ENCODE peak calls at places on chromosome 10, in eight cellular contexts. D, Y, U, G, Z, L, Q and F are unnamed samples.

GRCh38 chr10:48782321-48782720 is 97.6 kb downstream of the WDFY4 start:
- DNase-seq in G (no peak), D (no peak), Q (no peak), Y (no peak), Z (no peak), U (no peak), L (no peak), F (no peak)

GRCh38 chr10:44993226-44993921 is 7.3 kb upstream of the ZNF22 start:
- DNase-seq in Z (no peak), Y (no peak), G (no peak), D (no peak), U (no peak), L (no peak), Q (no peak), F (no peak)

GRCh38 chr10:119783665-119784027 is 57.8 kb downstream of the INPP5F start:
- DNase-seq in G (no peak), Q (no peak), U (no peak), D (no peak), L (no peak), Z (no peak), Y (no peak), F (no peak)

GRCh38 chr10:73968101-73968515 is 29.8 kb upstream of the VCL start:
- DNase-seq in L (no peak), U (no peak), G (no peak), Q (no peak), Z (no peak), D (no peak), Y (no peak), F (no peak)

GRCh38 chr10:125553091-125553490 is 129.9 kb downstream of the TEX36 start:
- DNase-seq in U (no peak), Y (no peak), G (no peak), Q (no peak), L (no peak), D (no peak), Z (no peak), F (no peak)

GRCh38 chr10:52146766-52147165 is 167.3 kb upstream of the DKK1 start:
- DNase-seq in U (no peak), D (peak), Y (no peak), L (no peak), Z (no peak), G (no peak), Q (no peak), F (no peak)

GRCh38 chr10:97919012-97919411 is 69.4 kb downstream of the GOLGA7B start:
- DNase-seq in U (no peak), L (no peak), Z (no peak), Y (no peak), D (no peak), G (no peak), Q (no peak), F (no peak)

GRCh38 chr10:13100349-13101294 is 659 bp downstream of the OPTN start:
- DNase-seq in G (no peak), Z (no peak), U (no peak), Q (peak), D (no peak), L (peak), Y (no peak), F (no peak)

GRCh38 chr10:101397140-101397539 is 43.2 kb downstream of the BTRC start:
- DNase-seq in G (no peak), Z (no peak), Y (peak), L (peak), U (peak), Q (peak), D (no peak), F (no peak)

GRCh38 chr10:42816917-42817316 is 34.3 kb downstream of the BMS1 start:
- DNase-seq in Y (no peak), L (no peak), G (no peak), D (no peak), Z (no peak), U (no peak), Q (no peak), F (no peak)

GRCh38 chr10:43262043-43262901 is 4.6 kb downstream of the RASGEF1A start:
- DNase-seq in Z (no peak), D (no peak), G (no peak), Y (no peak), L (peak), U (no peak), Q (no peak), F (no peak)

GRCh38 chr10:62459072-62459471 is 84.9 kb downstream of the ZNF365 start:
- DNase-seq in L (peak), Y (no peak), Q (no peak), D (no peak), G (no peak), Z (no peak), U (no peak), F (peak)

GRCh38 chr10:75441682-75442081 is 10.3 kb downstream of the LRMDA start:
- DNase-seq in D (no peak), L (no peak), G (no peak), U (no peak), Q (no peak), Z (no peak), Y (no peak), F (no peak)

GRCh38 chr10:88232978-88233537 is 350.1 kb downstream of the RNLS start:
- DNase-seq in Q (no peak), U (peak), Z (no peak), Y (peak), D (no peak), G (no peak), L (no peak), F (no peak)

GRCh38 chr10:4315529-4315928 is 510.5 kb upstream of the AKR1E2 start:
- DNase-seq in G (no peak), Q (no peak), D (no peak), Y (peak), U (no peak), Z (no peak), L (no peak), F (peak)

GRCh38 chr10:118835682-118836326 is 81.0 kb upstream of the CACUL1 start:
- DNase-seq in Q (no peak), U (no peak), L (peak), Y (no peak), Z (no peak), D (no peak), G (no peak), F (no peak)

GRCh38 chr10:132308588-132309451 is 1.1 kb upstream of the STK32C start:
- DNase-seq in Y (no peak), Z (no peak), G (peak), L (no peak), D (no peak), U (no peak), Q (no peak), F (no peak)

GRCh38 chr10:21363087-21363752 is 162.3 kb downstream of the SKIDA1 start:
- DNase-seq in D (no peak), Q (no peak), Y (peak), U (no peak), G (no peak), L (no peak), Z (no peak), F (no peak)

GRCh38 chr10:3467052-3467906 is 294.7 kb upstream of the PITRM1 start:
- DNase-seq in Q (peak), L (peak), G (no peak), U (no peak), Y (peak), D (peak), Z (no peak), F (peak)

GRCh38 chr10:3400368-3400767 is 227.8 kb upstream of the PITRM1 start:
- DNase-seq in G (no peak), D (no peak), Y (no peak), U (no peak), Z (no peak), L (no peak), Q (no peak), F (no peak)